ENCODE peak calls at places on chromosomes 3 and 15, in five cellular contexts. R is stomach, N is lung, H is neural progenitor cell, D is H9. G is an unnamed sample.

GRCh38 chr3:158703566-158703965 is 28.7 kb downstream of the RARRES1 start:
- DNase-seq in H (no peak), D (no peak), R (no peak), N (no peak), G (no peak)

GRCh38 chr15:68075764-68076385 is 21.8 kb downstream of the PIAS1 start:
- DNase-seq in H (no peak), N (no peak), R (no peak), D (no peak), G (no peak)

GRCh38 chr3:179330438-179330837 is 7.6 kb downstream of the ZNF639 start:
- DNase-seq in H (no peak), R (no peak), D (no peak), N (no peak), G (no peak)

GRCh38 chr15:88894819-88895767 is at the start of gene HAPLN3:
- DNase-seq in N (no peak), R (peak; percentile 49), D (peak; percentile 67), H (peak; percentile 51), G (peak; percentile 24)

GRCh38 chr3:11757441-11757875 is 89.2 kb downstream of the TAMM41 start:
- DNase-seq in R (no peak), D (no peak), N (no peak), H (no peak), G (no peak)

GRCh38 chr15:48703544-48703943 is 58.0 kb upstream of the FBN1 start:
- DNase-seq in D (no peak), N (no peak), R (no peak), H (no peak), G (no peak)

GRCh38 chr3:167785790-167786189 is 50.3 kb downstream of the SERPINI1 start:
- DNase-seq in D (no peak), R (no peak), H (no peak), N (no peak), G (no peak)

GRCh38 chr3:62546266-62546665 is 172.9 kb upstream of the FEZF2 start:
- DNase-seq in N (no peak), R (no peak), D (no peak), H (no peak), G (no peak)

GRCh38 chr3:96977671-96978070 is 163.3 kb downstream of the EPHA6 start:
- DNase-seq in H (no peak), N (no peak), R (no peak), D (no peak), G (no peak)

GRCh38 chr15:81001180-81002003 is 669 bp downstream of the TLNRD1 start:
- DNase-seq in H (peak; percentile 77), N (peak; percentile 59), R (peak; percentile 65), D (peak; percentile 48), G (peak; percentile 52)

GRCh38 chr3:133948131-133948810 is 52.6 kb upstream of the RAB6B start:
- DNase-seq in H (no peak), D (no peak), R (no peak), N (no peak), G (no peak)

GRCh38 chr3:101010316-101010715 is 17.1 kb upstream of the ABI3BP start:
- DNase-seq in R (no peak), D (no peak), H (no peak), N (no peak), G (no peak)

GRCh38 chr3:109155828-109156227 is 19.3 kb downstream of the C3orf85 start:
- DNase-seq in N (no peak), H (no peak), D (no peak), R (no peak), G (no peak)

GRCh38 chr3:67000006-67000405 is 1.9 kb downstream of the KBTBD8 start:
- DNase-seq in D (no peak), N (no peak), R (no peak), H (no peak), G (no peak)

GRCh38 chr3:28575100-28575747 is 226.6 kb upstream of the AZI2 start:
- DNase-seq in N (no peak), R (peak; percentile 26), H (peak; percentile 74), D (peak; percentile 79), G (no peak)

GRCh38 chr15:92095691-92096090 is 242.2 kb downstream of the SLCO3A1 start:
- DNase-seq in N (no peak), D (no peak), R (no peak), H (no peak), G (no peak)

GRCh38 chr3:37183375-37183831 is 9.0 kb upstream of the LRRFIP2 start:
- DNase-seq in D (no peak), R (no peak), N (no peak), H (no peak), G (no peak)

GRCh38 chr15:95864467-95864886 is 466.0 kb upstream of the NR2F2 start:
- DNase-seq in D (no peak), R (no peak), N (no peak), H (no peak), G (no peak)

GRCh38 chr3:113625724-113626348 is 70.6 kb downstream of the USF3 start:
- DNase-seq in N (no peak), H (no peak), R (no peak), D (no peak), G (no peak)

GRCh38 chr15:44537728-44538240 is 837 bp downstream of the EIF3J start:
- DNase-seq in H (no peak), N (no peak), D (no peak), R (no peak), G (no peak)

GRCh38 chr15:35293353-35294130 is 208.4 kb upstream of the NANOGP8 start:
- DNase-seq in N (no peak), D (peak; percentile 36), R (no peak), H (no peak), G (no peak)

GRCh38 chr15:81184188-81184587 is 12.5 kb upstream of the IL16 start:
- DNase-seq in N (no peak), R (no peak), H (no peak), D (no peak), G (no peak)

GRCh38 chr3:127404614-127405598 is 117.1 kb upstream of the PRR20G start:
- DNase-seq in N (peak; percentile 86), R (peak; percentile 23), D (peak; percentile 21), H (no peak), G (no peak)

GRCh38 chr3:124976378-124976777 is 41.8 kb upstream of the MUC13 start:
- DNase-seq in R (no peak), H (no peak), N (no peak), D (no peak), G (no peak)

GRCh38 chr15:94584833-94585244 is 353.5 kb downstream of the MCTP2 start:
- DNase-seq in H (no peak), D (no peak), R (no peak), N (no peak), G (no peak)

GRCh38 chr3:130925628-130926027 is 31.7 kb downstream of the ATP2C1 start:
- DNase-seq in H (no peak), N (no peak), R (no peak), D (no peak), G (no peak)

GRCh38 chr15:42286445-42287029 is 13.3 kb upstream of the TMEM87A start:
- DNase-seq in N (no peak), H (no peak), D (no peak), R (no peak), G (no peak)

GRCh38 chr3:114627760-114628159 is 333.9 kb downstream of the TIGIT start:
- DNase-seq in R (no peak), D (no peak), H (no peak), N (no peak), G (no peak)

GRCh38 chr3:118080886-118081285 is 953.8 kb downstream of the IGSF11 start:
- DNase-seq in N (no peak), D (no peak), H (peak; percentile 25), R (no peak), G (no peak)

GRCh38 chr3:118077332-118077731 is 957.3 kb downstream of the IGSF11 start:
- DNase-seq in H (no peak), R (no peak), D (no peak), N (no peak), G (no peak)

DNA sequence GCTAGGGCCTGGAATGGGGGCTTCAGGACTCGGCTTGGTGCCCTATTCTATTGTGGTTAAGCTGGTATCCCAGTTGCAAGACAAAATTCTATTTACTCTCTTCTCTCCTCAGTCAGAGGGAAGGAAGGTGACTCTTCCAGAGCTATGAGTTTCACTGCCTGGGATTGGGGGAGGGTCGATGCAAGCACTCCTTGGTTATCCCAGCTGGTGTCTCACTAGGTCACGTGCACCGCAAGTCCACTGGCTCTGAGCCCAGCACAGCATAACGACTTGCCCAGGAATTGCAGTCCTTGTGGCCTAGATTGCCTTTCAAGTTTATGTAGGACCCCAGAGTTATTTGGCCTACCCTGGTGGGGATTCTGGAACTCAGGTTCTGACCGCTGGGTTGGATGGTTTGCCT is 958.8 kb downstream of the IGSF11 start:
- DNase-seq in H (no peak), D (no peak), N (no peak), R (no peak), G (no peak)
- H3K9me3 ChIP-seq in H (peaks cover 7% of the 10 kb centered on the region), D (no peaks in the 10 kb centered on the region), N (peaks cover 11% of the 10 kb centered on the region), R (peaks cover 21% of the 10 kb centered on the region), G (no peaks in the 10 kb centered on the region)

DNA sequence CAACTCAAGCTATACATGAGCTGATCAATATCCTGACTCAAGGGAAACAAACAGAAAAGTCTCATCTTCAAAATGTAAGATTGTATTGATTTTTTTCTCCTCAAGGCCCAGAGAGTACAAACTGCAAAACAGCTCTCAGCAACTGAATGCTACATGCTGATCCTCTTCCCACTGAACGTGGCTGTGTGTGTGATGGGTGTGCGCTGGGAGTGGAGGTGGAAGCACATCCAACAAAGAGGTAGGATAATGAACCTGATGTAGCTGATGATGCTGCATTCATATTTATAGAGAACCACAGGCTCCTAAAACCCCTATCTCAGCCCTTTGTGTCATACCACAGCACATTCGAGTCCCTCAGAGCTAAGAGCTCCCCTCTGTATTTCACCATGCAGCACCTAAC is 56.8 kb downstream of the GABRB3 start:
- DNase-seq in H (no peak), D (no peak), R (no peak), N (no peak), G (no peak)
- H3K9me3 ChIP-seq in H (no peaks in the 10 kb centered on the region), D (no peaks in the 10 kb centered on the region), R (no peaks in the 10 kb centered on the region), N (no peaks in the 10 kb centered on the region), G (no peaks in the 10 kb centered on the region)

DNA sequence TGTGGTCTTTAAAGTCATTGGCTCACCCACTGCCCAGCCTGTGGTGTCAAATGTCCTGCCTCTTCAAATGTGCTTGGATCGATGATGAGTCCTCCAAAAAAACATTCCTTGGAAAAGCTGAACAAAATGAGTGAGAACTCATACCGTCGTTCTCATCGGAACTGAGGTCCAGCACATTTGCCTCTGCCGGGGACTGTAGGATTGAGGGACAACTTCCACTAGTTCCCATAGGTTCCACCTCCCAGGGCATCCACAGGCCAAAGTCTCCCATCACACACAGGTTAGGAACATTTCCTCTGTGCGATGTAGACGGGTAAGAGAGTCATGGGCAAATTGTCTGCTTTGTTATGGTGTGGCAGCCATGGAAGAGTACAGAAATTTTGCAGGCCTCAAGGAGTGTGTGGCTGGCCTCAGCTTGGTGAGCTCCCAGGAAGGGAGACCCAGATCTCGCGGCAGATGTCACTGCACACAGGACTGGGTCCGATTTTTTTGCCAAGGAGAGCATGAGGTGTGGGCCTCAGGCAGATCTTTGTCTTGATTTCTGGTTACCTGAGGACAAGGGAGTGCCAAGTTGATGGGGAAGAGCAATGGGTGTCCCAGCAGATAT is 115.7 kb downstream of the SNRPN start:
- DNase-seq in R (no peak), H (no peak), N (no peak), D (no peak), G (no peak)
- H3K9me3 ChIP-seq in R (peaks cover 100% of the 10 kb centered on the region), H (peaks cover 55% of the 10 kb centered on the region), N (peaks cover 62% of the 10 kb centered on the region), D (peaks cover 94% of the 10 kb centered on the region), G (peaks cover 76% of the 10 kb centered on the region)

GRCh38 chr15:33047077-33047476 is 147.4 kb downstream of the FMN1 start:
- DNase-seq in R (no peak), D (no peak), H (no peak), N (no peak), G (no peak)
- H3K9me3 ChIP-seq in R (peaks cover 9% of the 10 kb centered on the region), D (peaks cover 22% of the 10 kb centered on the region), H (peaks cover 24% of the 10 kb centered on the region), N (no peaks in the 10 kb centered on the region), G (peaks cover 3% of the 10 kb centered on the region)

G was measured in T-helper 17 cell.